ENCODE peak calls at places on chromosomes 7 and 10, in six cellular contexts. D is AG10803, M is fibroblast of pulmonary artery, P is heart right ventricle, B is transverse colon, U is astrocyte. I is an unnamed sample.

GRCh38 chr10:55410415-55410885 is 609.4 kb upstream of the PCDH15 start:
- DNase-seq in P (peak), B (peak), U (no peak), D (peak), M (peak), I (no peak)

GRCh38 chr10:69657417-69657816 is 27.4 kb downstream of the FAM241B start:
- DNase-seq in P (no peak), D (no peak), B (no peak), U (no peak), M (no peak), I (no peak)

GRCh38 chr10:114326794-114327193 is 77.5 kb downstream of the AFAP1L2 start:
- DNase-seq in D (no peak), P (no peak), M (no peak), B (no peak), U (no peak), I (no peak)

GRCh38 chr10:93547522-93547921 is 18.9 kb upstream of the FFAR4 start:
- DNase-seq in M (no peak), P (no peak), U (no peak), D (no peak), B (no peak), I (no peak)

GRCh38 chr10:72784551-72785421 is 92.8 kb downstream of the MCU start:
- DNase-seq in M (peak), D (peak), P (peak), U (peak), B (peak), I (peak)

GRCh38 chr10:3091346-3091787 is 24.0 kb downstream of the PFKP start:
- DNase-seq in B (no peak), U (peak), D (peak), M (peak), P (no peak), I (peak)

GRCh38 chr7:92461027-92462003 is 14.0 kb downstream of the GATAD1 start:
- DNase-seq in M (peak), P (no peak), U (peak), B (peak), D (peak), I (no peak)

GRCh38 chr10:119371704-119372663 is 164.6 kb downstream of the GRK5 start:
- DNase-seq in P (no peak), D (peak), B (no peak), U (no peak), M (no peak), I (no peak)

GRCh38 chr7:33979300-33979806 is 74.0 kb downstream of the BMPER start:
- DNase-seq in P (no peak), M (peak), U (no peak), D (no peak), B (no peak), I (no peak)

GRCh38 chr7:132386249-132386681 is 190.0 kb downstream of the PLXNA4 start:
- DNase-seq in M (peak), D (peak), P (peak), U (peak), B (peak), I (no peak)

GRCh38 chr7:147509052-147509480 is 1081.5 kb upstream of the C7orf33 start:
- DNase-seq in P (no peak), B (no peak), U (peak), M (peak), D (peak), I (peak)

GRCh38 chr10:111756541-111757061 is 427.0 kb downstream of the GPAM start:
- DNase-seq in B (peak), P (no peak), D (peak), U (no peak), M (no peak), I (no peak)

GRCh38 chr7:124155400-124156022 is 122.6 kb upstream of the TMEM229A start:
- DNase-seq in U (no peak), D (peak), M (peak), B (no peak), P (no peak), I (no peak)

GRCh38 chr10:30151581-30152389 is 92.4 kb upstream of the JCAD start:
- DNase-seq in P (peak), B (peak), M (peak), U (peak), D (peak), I (peak)

GRCh38 chr10:97168645-97169044 is 17.1 kb downstream of the SLIT1 start:
- DNase-seq in B (no peak), M (no peak), D (no peak), P (no peak), U (no peak), I (no peak)

GRCh38 chr7:150788474-150789269 is 11.5 kb downstream of the TMEM176B start:
- DNase-seq in M (no peak), B (peak), D (peak), U (no peak), P (peak), I (no peak)

GRCh38 chr7:139763330-139763729 is 14.5 kb downstream of the HIPK2 start:
- DNase-seq in P (no peak), M (no peak), B (no peak), U (no peak), D (peak), I (no peak)

GRCh38 chr10:35005868-35006267 is 84.3 kb downstream of the CUL2 start:
- DNase-seq in D (peak), P (no peak), U (peak), B (no peak), M (peak), I (peak)

GRCh38 chr7:138049505-138050116 is 26.6 kb upstream of the AKR1D1 start:
- DNase-seq in P (no peak), M (no peak), U (no peak), B (no peak), D (no peak), I (no peak)

GRCh38 chr10:11901454-11902431 is 78.6 kb downstream of the PROSER2 start:
- DNase-seq in U (no peak), D (no peak), B (no peak), P (no peak), M (no peak), I (no peak)

GRCh38 chr10:67790534-67791408 is 47.2 kb downstream of the DNAJC12 start:
- DNase-seq in M (peak), B (no peak), U (no peak), D (peak), P (no peak), I (no peak)

GRCh38 chr10:78916227-78916626 is 152.5 kb upstream of the ZMIZ1 start:
- DNase-seq in U (no peak), B (no peak), D (no peak), M (no peak), P (no peak), I (no peak)

GRCh38 chr7:20217193-20217948 is at the start of gene MACC1:
- DNase-seq in U (no peak), P (no peak), D (no peak), B (peak), M (no peak), I (no peak)

GRCh38 chr10:32077896-32078295 is 21.7 kb upstream of the KIF5B start:
- DNase-seq in M (peak), B (no peak), D (peak), P (peak), U (peak), I (no peak)

GRCh38 chr7:30996883-30997282 is 33.1 kb downstream of the GHRHR start:
- DNase-seq in U (no peak), P (no peak), B (no peak), M (no peak), D (no peak), I (no peak)

GRCh38 chr7:82897500-82897899 is 265.2 kb downstream of the PCLO start:
- DNase-seq in U (no peak), B (no peak), D (no peak), M (no peak), P (no peak), I (no peak)

GRCh38 chr7:153682628-153683027 is 369.6 kb upstream of the DPP6 start:
- DNase-seq in D (no peak), B (no peak), U (no peak), P (no peak), M (no peak), I (no peak)

GRCh38 chr10:71974489-71975011 is 10.4 kb downstream of the CHST3 start:
- DNase-seq in U (peak), B (no peak), P (no peak), D (peak), M (no peak), I (no peak)

DNA sequence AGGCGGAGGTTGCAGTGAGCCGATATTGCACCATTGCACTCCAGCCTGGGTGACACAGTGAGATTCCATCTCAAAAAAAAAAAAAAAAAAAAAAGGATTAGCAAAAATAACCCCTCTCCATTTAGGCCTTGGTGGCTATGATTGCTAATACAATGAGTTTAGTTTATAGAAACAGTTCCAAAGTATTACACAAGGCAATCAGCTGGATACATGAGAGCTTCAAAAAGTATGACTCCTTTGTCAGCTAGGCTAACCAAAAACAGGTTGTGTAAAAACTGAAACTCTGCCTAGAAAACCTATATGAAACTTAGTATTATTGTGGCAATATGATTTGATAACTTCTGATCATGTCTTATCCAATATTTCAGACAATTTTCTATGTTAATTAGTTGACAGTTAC is 57.2 kb downstream of the SUGCT start:
- DNase-seq in M (peak), D (peak), P (no peak), U (peak), B (no peak), I (no peak)
- H3K4me3 ChIP-seq in M (no peak), D (no peak), P (no peak), U (no peak), B (no peak), I (no peak)

DNA sequence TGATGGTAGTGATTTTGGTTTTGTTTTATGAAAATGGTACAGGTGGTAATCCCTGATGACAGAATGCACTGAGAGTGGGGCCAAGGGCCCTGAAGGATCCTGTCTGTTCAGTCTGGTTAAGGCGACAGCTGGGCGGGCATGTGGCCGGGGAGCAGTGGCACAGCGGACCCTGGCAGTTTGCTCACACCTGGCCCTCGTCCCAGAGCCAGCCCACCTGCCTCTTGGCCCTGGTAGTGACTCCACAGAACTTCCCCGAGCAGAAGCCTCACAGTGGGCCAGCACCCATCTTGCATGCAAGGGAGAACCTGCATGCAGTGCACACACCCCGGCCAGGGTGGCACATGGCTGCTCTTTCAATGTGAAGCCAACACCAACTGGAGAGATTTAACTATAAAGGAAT is 82.8 kb downstream of the ALOX5 start:
- DNase-seq in D (no peak), B (no peak), M (no peak), U (no peak), P (no peak), I (no peak)
- TF ChIP-seq CTCF in D (no peak), B (no peak), M (no peak), U (no peak), P (no peak), I (no peak)

GRCh38 chr10:17742918-17743317 is 9.1 kb upstream of the TMEM236 start:
- DNase-seq in D (peak), M (peak), U (peak), B (peak), P (peak), I (no peak)

GRCh38 chr10:17749890-17750289 is 2.1 kb upstream of the TMEM236 start:
- DNase-seq in U (no peak), B (no peak), P (no peak), D (no peak), M (no peak), I (no peak)

GRCh38 chr10:17740668-17741067 is 11.3 kb upstream of the TMEM236 start:
- DNase-seq in M (no peak), P (no peak), D (no peak), B (no peak), U (no peak), I (no peak)

GRCh38 chr10:17747883-17748550 is 4.0 kb upstream of the TMEM236 start:
- DNase-seq in B (no peak), D (peak), M (peak), P (no peak), U (no peak), I (no peak)

GRCh38 chr10:17744395-17744841 is 7.6 kb upstream of the TMEM236 start:
- DNase-seq in D (no peak), B (no peak), P (no peak), M (peak), U (no peak), I (no peak)
- H3K4me3 ChIP-seq in D (no peak), B (no peak), P (no peak), M (no peak), U (no peak), I (no peak)

DNA sequence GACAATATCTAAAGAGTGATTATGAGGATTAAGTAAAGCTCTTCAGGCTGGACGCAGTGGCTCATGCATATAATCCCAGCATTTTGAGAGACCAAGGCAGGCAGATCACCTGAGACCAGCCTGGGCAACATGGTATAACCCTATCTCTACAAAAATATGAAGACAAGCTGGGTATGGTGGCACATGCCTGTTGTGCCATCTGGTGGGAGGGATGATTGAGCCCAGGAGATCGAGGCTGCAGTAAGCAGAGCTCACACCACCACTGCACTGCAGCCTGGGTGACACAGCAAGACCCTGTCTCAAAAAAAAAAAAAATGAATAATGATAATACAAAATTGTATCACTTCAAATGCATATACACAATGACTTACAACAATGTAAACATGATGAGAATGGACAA is 195.6 kb upstream of the AUTS2 start:
- DNase-seq in D (no peak), U (no peak), B (no peak), M (no peak), P (no peak), I (no peak)
- TF ChIP-seq CTCF in D (no peak), U (no peak), B (no peak), M (no peak), P (no peak), I (no peak)

DNA sequence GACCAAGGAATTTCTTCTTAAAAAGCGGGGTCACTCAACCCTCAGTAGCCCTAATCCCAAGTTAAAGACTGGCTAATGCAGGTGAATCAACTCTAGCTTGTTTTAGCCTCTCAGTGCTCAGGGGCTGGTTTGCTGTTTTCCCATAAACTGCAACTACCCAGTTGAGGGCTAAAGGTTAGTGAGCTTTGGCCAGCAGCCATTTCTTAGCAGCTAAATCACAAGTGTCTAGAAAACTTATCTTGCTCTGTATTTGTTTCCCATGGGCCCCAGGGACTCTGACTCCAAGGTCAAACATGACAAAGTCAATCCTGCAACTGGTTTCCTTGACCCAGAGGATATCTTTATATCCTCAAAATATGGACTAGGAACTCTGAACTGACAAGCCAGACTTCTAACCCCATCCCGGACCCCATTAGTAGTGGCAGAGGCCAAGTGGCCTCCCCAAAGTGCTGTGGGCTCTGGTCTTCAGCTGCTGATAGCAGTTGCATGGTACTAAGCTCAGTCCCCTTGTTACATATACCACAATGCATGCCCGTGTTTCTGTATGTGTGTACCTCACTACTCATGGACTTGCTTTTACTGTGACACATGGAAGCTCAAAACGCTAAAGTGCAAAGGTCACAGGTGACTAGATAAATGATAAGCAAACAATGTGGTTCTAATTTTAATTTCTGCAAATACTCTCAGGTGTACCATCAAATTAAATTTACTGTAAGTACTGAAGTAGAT is 793.0 kb upstream of the IGFBP3 start:
- DNase-seq in M (peak), U (no peak), D (no peak), B (peak), P (no peak), I (no peak)
- H3K4me3 ChIP-seq in M (no peak), U (no peak), D (no peak), B (no peak), P (no peak), I (no peak)